ENCODE peak calls at places on chromosomes 5 and 9, in four cellular contexts. T is IMR-90, J is H9, Y is H1. E is an unnamed sample.

GRCh38 chr5:73902327-73903051 is 276.5 kb downstream of the ARHGEF28 start:
- DNase-seq in T (peak), J (no peak), Y (no peak), E (peak)

GRCh38 chr9:136782452-136782851 is 8.7 kb upstream of the TMEM141 start:
- DNase-seq in T (no peak), J (no peak), Y (no peak), E (no peak)

GRCh38 chr5:137705106-137705505 is 30.8 kb downstream of the KLHL3 start:
- DNase-seq in T (peak), J (no peak), Y (no peak), E (no peak)

GRCh38 chr5:130135506-130135905 is 231.2 kb downstream of the CHSY3 start:
- DNase-seq in T (peak), J (no peak), Y (no peak), E (no peak)

GRCh38 chr5:181198905-181199519 is 6.0 kb downstream of the TRIM7 start:
- DNase-seq in T (no peak), J (no peak), Y (no peak), E (no peak)

GRCh38 chr5:39256472-39256871 is 37.1 kb upstream of the FYB1 start:
- DNase-seq in T (peak), J (no peak), Y (no peak), E (no peak)

GRCh38 chr9:118510711-118511110 is 806.5 kb downstream of the TLR4 start:
- DNase-seq in T (no peak), J (no peak), Y (no peak), E (no peak)

GRCh38 chr5:74429495-74429894 is 211.0 kb downstream of the ENC1 start:
- DNase-seq in T (no peak), J (no peak), Y (no peak), E (no peak)

GRCh38 chr5:65695896-65696295 is 26.0 kb downstream of the SGTB start:
- DNase-seq in T (no peak), J (no peak), Y (no peak), E (no peak)

GRCh38 chr5:133409210-133409674 is 203.1 kb downstream of the FSTL4 start:
- DNase-seq in T (no peak), J (no peak), Y (peak), E (no peak)

GRCh38 chr5:125153231-125153630 is 406.8 kb upstream of the ZNF608 start:
- DNase-seq in T (no peak), J (no peak), Y (no peak), E (no peak)

GRCh38 chr5:93092349-93093105 is 488.5 kb downstream of the NR2F1-AS1 start:
- DNase-seq in T (peak), J (no peak), Y (no peak), E (no peak)

GRCh38 chr9:128340691-128341434 is 536 bp downstream of the SLC27A4 start:
- DNase-seq in T (no peak), J (peak), Y (peak), E (peak)

GRCh38 chr5:142777858-142778257 is 7.7 kb downstream of the ARHGAP26 start:
- DNase-seq in T (no peak), J (no peak), Y (no peak), E (no peak)

GRCh38 chr9:133202688-133203453 is 6.2 kb downstream of the OBP2B start:
- DNase-seq in T (no peak), J (no peak), Y (no peak), E (no peak)
- H3K23ac ChIP-seq in T (no peak), J (no peak), Y (no peak), E (no peak)

GRCh38 chr9:105884416-105884815 is 190.1 kb downstream of the TMEM38B start:
- DNase-seq in T (no peak), J (no peak), Y (no peak), E (no peak)
- H3K4me2 ChIP-seq in T (no peak), J (no peak), Y (no peak), E (no peak)

GRCh38 chr9:96249746-96250145 is 52.2 kb downstream of the HSD17B3 start:
- DNase-seq in T (no peak), J (no peak), Y (no peak), E (no peak)

GRCh38 chr9:96256800-96257199 is 45.2 kb downstream of the HSD17B3 start:
- DNase-seq in T (peak), J (peak), Y (no peak), E (peak)

GRCh38 chr9:96251451-96251850 is 50.5 kb downstream of the HSD17B3 start:
- DNase-seq in T (no peak), J (no peak), Y (no peak), E (no peak)

GRCh38 chr9:96255698-96256097 is 46.3 kb downstream of the HSD17B3 start:
- DNase-seq in T (no peak), J (no peak), Y (no peak), E (no peak)

DNA sequence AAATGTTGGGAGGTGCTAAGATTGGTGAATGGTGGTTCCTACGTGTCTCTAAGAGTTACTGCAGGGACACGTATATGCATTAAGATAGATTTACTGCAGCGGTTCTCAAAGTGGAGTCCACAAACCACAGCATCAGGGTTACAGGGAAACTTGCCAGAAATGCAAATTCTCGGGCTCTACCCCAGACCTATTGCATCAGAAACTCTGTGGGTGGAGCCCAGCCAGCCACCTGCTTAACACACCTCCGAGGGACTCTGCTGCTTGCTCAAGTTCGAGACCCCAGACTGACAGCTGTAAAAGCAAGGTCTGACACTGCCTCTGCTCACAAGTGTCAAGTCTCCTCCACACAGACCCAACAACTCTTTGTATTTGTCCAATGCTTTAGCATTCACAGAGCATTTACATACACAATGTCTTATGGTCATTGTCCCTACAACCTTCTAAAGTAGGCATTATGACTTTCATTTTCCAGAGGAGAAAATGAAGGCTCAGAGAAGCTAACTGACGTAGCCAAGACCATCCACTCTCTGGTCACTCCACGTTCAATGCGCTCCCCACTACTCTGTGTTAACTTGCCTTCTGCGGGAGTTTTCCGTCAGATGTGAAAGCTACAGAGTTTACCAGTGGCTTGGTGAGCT is 48.8 kb downstream of the HSD17B3 start:
- DNase-seq in T (no peak), J (no peak), Y (no peak), E (peak)
- H3K56ac ChIP-seq in T (no peak), J (no peak), Y (no peak), E (no peak)

DNA sequence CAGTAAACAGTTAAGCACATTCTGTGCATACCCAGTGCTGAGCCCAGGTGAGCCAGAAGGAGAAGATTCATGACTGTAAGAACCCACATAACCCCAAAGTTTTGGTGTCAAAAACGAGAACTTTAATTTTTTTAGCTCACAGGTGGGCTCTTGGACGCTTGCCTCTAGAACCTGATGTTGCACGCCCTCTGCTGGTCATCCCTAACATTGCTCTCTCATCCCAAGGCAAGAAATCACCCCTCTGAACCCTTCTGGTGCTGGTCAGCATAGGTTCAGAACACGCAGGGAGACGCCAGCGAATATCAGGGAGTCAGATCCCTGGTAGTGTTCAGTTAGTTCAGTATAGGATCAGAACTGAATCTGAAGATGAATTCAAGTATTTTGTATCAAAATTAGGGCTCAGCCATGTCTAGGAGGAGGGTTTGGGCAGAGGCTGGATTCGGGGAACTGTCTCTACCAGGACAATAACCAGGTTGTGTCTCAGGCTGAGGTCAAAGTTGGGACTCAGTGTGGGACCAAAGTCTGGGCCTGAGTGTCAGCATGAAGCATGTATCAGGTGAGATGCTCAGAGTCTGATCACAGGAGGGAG is 4.1 kb upstream of the DNAJB5 start:
- DNase-seq in T (peak), J (peak), Y (peak), E (peak)
- H3K23ac ChIP-seq in T (no peak), J (no peak), Y (no peak), E (no peak)

E was measured in mesendoderm.